ENCODE peak calls at places on chromosomes 1 and 21, in ten cellular contexts. T is Karpas-422, K is GM12865, L is ELR, A is caudate nucleus, J is cardiac fibroblast, I is RWPE2, E is stomach, U is T-helper 2 cell, P is BJ. Z is an unnamed sample.

GRCh38 chr1:157302724-157303123 is 164.5 kb upstream of the ETV3 start:
- DNase-seq in K (no peak), P (no peak), J (no peak), E (no peak), U (no peak), T (no peak), I (no peak), L (no peak), A (no peak), Z (no peak)

GRCh38 chr1:232306269-232306911 is 323.5 kb downstream of the SIPA1L2 start:
- DNase-seq in E (peak; percentile 76), L (no peak), K (no peak), I (no peak), A (no peak), P (no peak), U (no peak), T (no peak), J (no peak), Z (no peak)

GRCh38 chr1:201447911-201448871 is 20.8 kb downstream of the PHLDA3 start:
- DNase-seq in J (peak; percentile 83), L (peak; percentile 74), E (peak; percentile 81), I (no peak), U (peak; percentile 44), A (peak; percentile 76), T (peak; percentile 91), P (no peak), K (peak; percentile 87), Z (peak; percentile 58)

GRCh38 chr1:109796484-109797305 is 33.0 kb upstream of the EPS8L3 start:
- DNase-seq in I (no peak), K (no peak), L (peak; percentile 59), A (no peak), E (peak; percentile 24), P (no peak), J (peak; percentile 70), T (no peak), U (no peak), Z (no peak)

GRCh38 chr1:20405893-20406604 is 80.0 kb downstream of the CAMK2N1 start:
- DNase-seq in I (no peak), U (no peak), A (no peak), T (peak; percentile 73), J (peak; percentile 61), L (peak; percentile 49), E (no peak), K (no peak), P (no peak), Z (no peak)

GRCh38 chr1:201267481-201268229 is 15.7 kb upstream of the PKP1 start:
- DNase-seq in L (peak; percentile 95), K (no peak), J (peak; percentile 85), E (peak; percentile 8), I (no peak), A (no peak), T (no peak), U (no peak), P (no peak), Z (no peak)

GRCh38 chr1:20151906-20152598 is 12.9 kb downstream of the PLA2G2F start:
- DNase-seq in I (no peak), E (peak; percentile 84), K (peak; percentile 86), J (peak; percentile 78), U (peak; percentile 60), A (peak; percentile 46), P (no peak), L (peak; percentile 74), T (peak; percentile 93), Z (peak; percentile 72)

GRCh38 chr1:26530540-26530897 is 958 bp downstream of the RPS6KA1 start:
- DNase-seq in I (no peak), T (no peak), P (no peak), E (no peak), A (no peak), J (no peak), U (no peak), L (no peak), K (no peak), Z (no peak)

GRCh38 chr1:94522304-94522703 is 19.3 kb downstream of the F3 start:
- DNase-seq in E (no peak), A (no peak), P (no peak), T (peak; percentile 47), U (no peak), K (peak; percentile 10), L (peak; percentile 79), J (peak; percentile 85), I (no peak), Z (no peak)

GRCh38 chr1:53944469-53945182 is 873 bp downstream of the IFT25 start:
- DNase-seq in J (peak; percentile 25), A (no peak), L (peak; percentile 36), U (no peak), K (no peak), I (no peak), P (no peak), E (no peak), T (no peak), Z (no peak)

GRCh38 chr1:245917403-245917802 is 589.7 kb downstream of the SMYD3 start:
- DNase-seq in J (no peak), K (no peak), A (no peak), P (no peak), I (no peak), E (no peak), T (no peak), L (no peak), U (no peak), Z (no peak)

GRCh38 chr1:31828341-31828740 is 12.5 kb upstream of the SPOCD1 start:
- DNase-seq in E (no peak), L (no peak), P (no peak), A (no peak), J (no peak), T (no peak), K (peak; percentile 41), I (no peak), U (no peak), Z (no peak)

GRCh38 chr1:214990619-214991018 is 91.9 kb upstream of the KCNK2 start:
- DNase-seq in A (no peak), I (no peak), T (no peak), K (no peak), L (peak; percentile 97), P (peak; percentile 84), U (no peak), J (peak; percentile 96), E (no peak), Z (no peak)

GRCh38 chr1:55504306-55504706 is 289.1 kb upstream of the USP24 start:
- DNase-seq in P (no peak), I (no peak), E (no peak), K (no peak), U (no peak), T (no peak), L (no peak), J (no peak), A (no peak), Z (no peak)

GRCh38 chr1:165408518-165408917 is 36.4 kb downstream of the RXRG start:
- DNase-seq in J (peak; percentile 46), K (peak; percentile 36), I (no peak), E (peak; percentile 32), U (no peak), A (no peak), P (no peak), L (peak; percentile 74), T (peak; percentile 59), Z (no peak)

GRCh38 chr1:222910699-222911098 is 95.9 kb downstream of the DISP1 start:
- DNase-seq in U (no peak), L (peak; percentile 54), K (no peak), E (no peak), A (no peak), I (no peak), J (peak; percentile 73), P (no peak), T (no peak), Z (no peak)

GRCh38 chr21:39048574-39048973 is 134.7 kb downstream of the PSMG1 start:
- DNase-seq in L (peak; percentile 85), T (peak; percentile 26), P (no peak), I (peak; percentile 80), A (no peak), J (peak; percentile 82), K (no peak), E (no peak), U (no peak), Z (no peak)

GRCh38 chr1:207673399-207673798 is 28.5 kb downstream of the CR1L start:
- DNase-seq in P (no peak), L (no peak), U (no peak), J (no peak), K (no peak), I (no peak), T (no peak), A (no peak), E (no peak), Z (no peak)

GRCh38 chr1:14338509-14338908 is 260.0 kb upstream of the KAZN start:
- DNase-seq in U (no peak), P (no peak), K (no peak), L (no peak), E (no peak), T (no peak), I (no peak), J (no peak), A (no peak), Z (no peak)

GRCh38 chr21:36698160-36699025 is 522 bp upstream of the SIM2 start:
- DNase-seq in L (no peak), I (no peak), K (no peak), A (no peak), U (no peak), J (no peak), P (no peak), E (peak; percentile 77), T (no peak), Z (no peak)

GRCh38 chr1:22494144-22494543 is 42.5 kb downstream of the ZBTB40 start:
- DNase-seq in L (no peak), T (no peak), J (no peak), K (no peak), U (no peak), E (no peak), A (no peak), P (no peak), I (no peak), Z (no peak)

GRCh38 chr21:24428539-24429186 is 1178.6 kb downstream of the MRPL39 start:
- DNase-seq in U (no peak), T (no peak), I (no peak), J (no peak), L (peak; percentile 41), A (no peak), P (no peak), E (no peak), K (no peak), Z (no peak)

GRCh38 chr1:153607381-153607780 is 5.6 kb downstream of the S100A16 start:
- DNase-seq in L (no peak), P (no peak), J (no peak), T (no peak), U (no peak), A (no peak), E (no peak), K (no peak), I (no peak), Z (no peak)

GRCh38 chr1:44036409-44037111 is 5.3 kb upstream of the SLC6A9 start:
- DNase-seq in U (peak; percentile 57), I (no peak), P (no peak), A (peak; percentile 46), T (peak; percentile 89), E (peak; percentile 75), L (peak; percentile 84), J (peak; percentile 81), K (peak; percentile 68), Z (peak; percentile 51)

GRCh38 chr1:156104065-156104810 is 10.3 kb upstream of the LMNA start:
- DNase-seq in U (peak; percentile 30), J (peak; percentile 84), K (peak; percentile 60), I (peak; percentile 93), T (no peak), A (no peak), P (peak; percentile 71), E (peak; percentile 70), L (peak; percentile 70), Z (no peak)

GRCh38 chr1:204288061-204288588 is 71.6 kb downstream of the PLEKHA6 start:
- DNase-seq in K (no peak), T (no peak), I (peak; percentile 98), A (no peak), E (peak; percentile 86), L (peak; percentile 28), J (peak; percentile 17), U (no peak), P (no peak), Z (no peak)

GRCh38 chr1:174315239-174315638 is 132.5 kb upstream of the GPR52 start:
- DNase-seq in A (no peak), T (no peak), J (no peak), P (no peak), K (no peak), I (no peak), E (no peak), U (no peak), L (no peak), Z (no peak)

GRCh38 chr1:104932949-104933679 is 1183.4 kb downstream of the AMY1C start:
- DNase-seq in T (no peak), U (no peak), J (no peak), L (no peak), K (peak; percentile 16), P (no peak), E (no peak), I (no peak), A (no peak), Z (no peak)

Z was measured in activated CD4-positive, alpha-beta T cell treated with anti-CD3 and anti-CD28 coated beads for 24 hours.